ENCODE peak calls at places on chromosomes 5 and 9, in six cellular contexts. One of them, this sample, is unnamed.

GRCh38 chr9:93826209-93826608 is 128.9 kb downstream of the BARX1 start:
- DNase-seq in kidney tubule cell: peak; percentile 11
- DNase-seq in HuH-7.5: no peak
- DNase-seq in endothelial cell of umbilical vein: no peak
- DNase-seq in stimulated activated CD4-positive, alpha-beta T cell treated with anti-CD3 and anti-CD28 coated beads, TNF-alpha, amount 100 ng/mL, for 48 hours: peak; percentile 11
- DNase-seq in astrocyte of the hippocampus: no peak
- DNase-seq in this sample: no peak

GRCh38 chr5:157772077-157772613 is 28.6 kb downstream of the LSM11 start:
- DNase-seq in kidney tubule cell: no peak
- DNase-seq in HuH-7.5: no peak
- DNase-seq in endothelial cell of umbilical vein: no peak
- DNase-seq in stimulated activated CD4-positive, alpha-beta T cell treated with anti-CD3 and anti-CD28 coated beads, TNF-alpha, amount 100 ng/mL, for 48 hours: no peak
- DNase-seq in astrocyte of the hippocampus: no peak
- DNase-seq in this sample: no peak

GRCh38 chr9:127583605-127584053 is 28.4 kb upstream of the STXBP1 start:
- DNase-seq in kidney tubule cell: peak; percentile 69
- DNase-seq in HuH-7.5: no peak
- DNase-seq in endothelial cell of umbilical vein: peak; percentile 78
- DNase-seq in stimulated activated CD4-positive, alpha-beta T cell treated with anti-CD3 and anti-CD28 coated beads, TNF-alpha, amount 100 ng/mL, for 48 hours: no peak
- DNase-seq in astrocyte of the hippocampus: peak; percentile 46
- DNase-seq in this sample: peak; percentile 87

GRCh38 chr5:71865202-71865601 is 146.1 kb downstream of the CARTPT start:
- DNase-seq in kidney tubule cell: peak; percentile 12
- DNase-seq in HuH-7.5: no peak
- DNase-seq in endothelial cell of umbilical vein: peak; percentile 23
- DNase-seq in stimulated activated CD4-positive, alpha-beta T cell treated with anti-CD3 and anti-CD28 coated beads, TNF-alpha, amount 100 ng/mL, for 48 hours: no peak
- DNase-seq in astrocyte of the hippocampus: peak; percentile 65
- DNase-seq in this sample: peak; percentile 82

GRCh38 chr5:84379749-84380148 is 4.9 kb downstream of the EDIL3 start:
- DNase-seq in kidney tubule cell: no peak
- DNase-seq in HuH-7.5: no peak
- DNase-seq in endothelial cell of umbilical vein: peak; percentile 28
- DNase-seq in stimulated activated CD4-positive, alpha-beta T cell treated with anti-CD3 and anti-CD28 coated beads, TNF-alpha, amount 100 ng/mL, for 48 hours: no peak
- DNase-seq in astrocyte of the hippocampus: peak; percentile 45
- DNase-seq in this sample: peak; percentile 10

GRCh38 chr5:90940227-90940995 is 381.8 kb downstream of the ADGRV1 start:
- DNase-seq in kidney tubule cell: peak; percentile 74
- DNase-seq in HuH-7.5: no peak
- DNase-seq in endothelial cell of umbilical vein: peak; percentile 24
- DNase-seq in stimulated activated CD4-positive, alpha-beta T cell treated with anti-CD3 and anti-CD28 coated beads, TNF-alpha, amount 100 ng/mL, for 48 hours: peak; percentile 21
- DNase-seq in astrocyte of the hippocampus: peak; percentile 73
- DNase-seq in this sample: peak; percentile 53

GRCh38 chr5:167244583-167244982 is 1046.9 kb upstream of the WWC1 start:
- DNase-seq in kidney tubule cell: no peak
- DNase-seq in HuH-7.5: no peak
- DNase-seq in endothelial cell of umbilical vein: no peak
- DNase-seq in stimulated activated CD4-positive, alpha-beta T cell treated with anti-CD3 and anti-CD28 coated beads, TNF-alpha, amount 100 ng/mL, for 48 hours: no peak
- DNase-seq in astrocyte of the hippocampus: peak; percentile 55
- DNase-seq in this sample: no peak

GRCh38 chr5:176628406-176629228 is 1.7 kb downstream of the SNCB start:
- DNase-seq in kidney tubule cell: peak; percentile 69
- DNase-seq in HuH-7.5: no peak
- DNase-seq in endothelial cell of umbilical vein: no peak
- DNase-seq in stimulated activated CD4-positive, alpha-beta T cell treated with anti-CD3 and anti-CD28 coated beads, TNF-alpha, amount 100 ng/mL, for 48 hours: no peak
- DNase-seq in astrocyte of the hippocampus: no peak
- DNase-seq in this sample: peak; percentile 37

GRCh38 chr5:144189800-144190429 is 19.2 kb downstream of the KCTD16 start:
- DNase-seq in kidney tubule cell: peak; percentile 86
- DNase-seq in HuH-7.5: no peak
- DNase-seq in endothelial cell of umbilical vein: peak; percentile 98
- DNase-seq in stimulated activated CD4-positive, alpha-beta T cell treated with anti-CD3 and anti-CD28 coated beads, TNF-alpha, amount 100 ng/mL, for 48 hours: peak; percentile 66
- DNase-seq in astrocyte of the hippocampus: peak; percentile 54
- DNase-seq in this sample: peak; percentile 57

GRCh38 chr5:93583799-93584530 is 943 bp downstream of the NR2F1 start:
- DNase-seq in kidney tubule cell: peak; percentile 74
- DNase-seq in HuH-7.5: peak; percentile 75
- DNase-seq in endothelial cell of umbilical vein: peak; percentile 56
- DNase-seq in stimulated activated CD4-positive, alpha-beta T cell treated with anti-CD3 and anti-CD28 coated beads, TNF-alpha, amount 100 ng/mL, for 48 hours: no peak
- DNase-seq in astrocyte of the hippocampus: peak; percentile 78
- DNase-seq in this sample: peak; percentile 57

GRCh38 chr9:91421987-91422765 is 1.5 kb downstream of the NFIL3 start:
- DNase-seq in kidney tubule cell: peak; percentile 43
- DNase-seq in HuH-7.5: peak; percentile 59
- DNase-seq in endothelial cell of umbilical vein: peak; percentile 46
- DNase-seq in stimulated activated CD4-positive, alpha-beta T cell treated with anti-CD3 and anti-CD28 coated beads, TNF-alpha, amount 100 ng/mL, for 48 hours: no peak
- DNase-seq in astrocyte of the hippocampus: peak; percentile 48
- DNase-seq in this sample: no peak

This sample was measured in PC-3.